ENCODE peak calls at places on chromosomes 16 and 17, in seven cellular contexts. C is A172; X is amniotic stem cell; A is GM18507; R is C1 segment of cervical spinal cord; K is activated naive CD4-positive, alpha-beta T cell; Z is activated CD4-positive, alpha-beta memory T cell treated with anti-CD3 and anti-CD28 coated beads, Interleukin-2, amount 10 ng/mL, durations not matched to agents 7 days and 5 days. F is an unnamed sample.

GRCh38 chr17:78250891-78251772 is 19.7 kb downstream of the TMEM235 start:
- DNase-seq in C (peak), X (peak), A (peak), R (peak), K (peak), Z (peak), F (peak)

GRCh38 chr16:60463986-60464385 is 1572.3 kb downstream of the CDH8 start:
- DNase-seq in C (no peak), X (no peak), A (no peak), R (no peak), K (no peak), Z (no peak), F (no peak)

GRCh38 chr17:13557077-13557476 is 44.7 kb downstream of the HS3ST3A1 start:
- DNase-seq in C (no peak), X (no peak), A (no peak), R (no peak), K (no peak), Z (no peak), F (no peak)

GRCh38 chr16:75821117-75821516 is 94.8 kb upstream of the CPHXL start:
- DNase-seq in C (no peak), X (no peak), A (no peak), R (no peak), K (no peak), Z (no peak), F (no peak)

GRCh38 chr16:46908540-46909372 is 24.6 kb downstream of the GPT2 start:
- DNase-seq in C (peak), X (peak), A (peak), R (peak), K (peak), Z (peak), F (peak)

GRCh38 chr17:9195961-9196668 is 174.8 kb downstream of the NTN1 start:
- DNase-seq in C (no peak), X (no peak), A (no peak), R (no peak), K (no peak), Z (no peak), F (no peak)

GRCh38 chr17:27319536-27320221 is 25.8 kb downstream of the WSB1 start:
- DNase-seq in C (peak), X (no peak), A (no peak), R (peak), K (no peak), Z (no peak), F (peak)

GRCh38 chr17:57092171-57092570 is 7.1 kb downstream of the AKAP1 start:
- DNase-seq in C (no peak), X (no peak), A (no peak), R (no peak), K (no peak), Z (no peak), F (no peak)

GRCh38 chr17:8576895-8577294 is 53.6 kb downstream of the MYH10 start:
- DNase-seq in C (no peak), X (no peak), A (no peak), R (no peak), K (no peak), Z (no peak), F (no peak)

GRCh38 chr17:63450551-63450950 is 4.4 kb upstream of the CYB561 start:
- DNase-seq in C (peak), X (no peak), A (no peak), R (no peak), K (no peak), Z (no peak), F (no peak)

GRCh38 chr17:76370261-76370993 is 14.0 kb upstream of the SPHK1 start:
- DNase-seq in C (peak), X (peak), A (no peak), R (peak), K (no peak), Z (no peak), F (no peak)

GRCh38 chr16:22235839-22236745 is 30.0 kb downstream of the EEF2K start:
- DNase-seq in C (no peak), X (no peak), A (no peak), R (no peak), K (no peak), Z (no peak), F (no peak)

GRCh38 chr16:56848955-56849689 is 15.9 kb upstream of the SLC12A3 start:
- DNase-seq in C (peak), X (no peak), A (no peak), R (no peak), K (no peak), Z (no peak), F (no peak)

GRCh38 chr16:64370112-64370511 is 751.8 kb downstream of the CDH11 start:
- DNase-seq in C (no peak), X (no peak), A (no peak), R (no peak), K (no peak), Z (no peak), F (no peak)

GRCh38 chr17:36545465-36546417 is 1.0 kb downstream of the GGNBP2 start:
- DNase-seq in C (peak), X (peak), A (peak), R (peak), K (peak), Z (peak), F (peak)

GRCh38 chr16:86946396-86946795 is 368.0 kb downstream of the FOXL1 start:
- DNase-seq in C (peak), X (no peak), A (no peak), R (no peak), K (no peak), Z (no peak), F (no peak)

GRCh38 chr17:10598620-10599019 is 49.2 kb upstream of the MYH2 start:
- DNase-seq in C (no peak), X (no peak), A (no peak), R (no peak), K (no peak), Z (no peak), F (no peak)

GRCh38 chr16:1724491-1724890 is 18.5 kb downstream of the MAPK8IP3 start:
- DNase-seq in C (no peak), X (no peak), A (no peak), R (no peak), K (no peak), Z (no peak), F (no peak)

GRCh38 chr16:71436473-71436872 is 5.4 kb downstream of the TLE7 start:
- DNase-seq in C (no peak), X (no peak), A (no peak), R (no peak), K (no peak), Z (no peak), F (no peak)

GRCh38 chr16:27531186-27531585 is 18.5 kb downstream of the GTF3C1 start:
- DNase-seq in C (no peak), X (no peak), A (no peak), R (no peak), K (no peak), Z (no peak), F (no peak)

GRCh38 chr17:53168413-53168812 is 654.3 kb upstream of the KIF2B start:
- DNase-seq in C (no peak), X (no peak), A (no peak), R (no peak), K (no peak), Z (no peak), F (no peak)

F was measured in pons.